ENCODE peak calls at places on chromosomes 3 and 15, in five cellular contexts. U, Y, R, D and T are unnamed samples.

GRCh38 chr3:183192650-183193300 is 30.2 kb upstream of the LAMP3 start:
- DNase-seq in D (no peak), R (no peak), Y (no peak), U (no peak), T (no peak)

GRCh38 chr3:4741404-4742307 is 237.6 kb upstream of the BHLHE40 start:
- DNase-seq in Y (no peak), U (peak), D (peak), R (peak), T (no peak)

GRCh38 chr3:195559723-195560409 is 16.7 kb upstream of the PPP1R2 start:
- DNase-seq in D (no peak), U (peak), Y (no peak), R (peak), T (no peak)

GRCh38 chr15:48862705-48863104 is 15.2 kb upstream of the EID1 start:
- DNase-seq in U (no peak), D (no peak), R (no peak), Y (no peak), T (no peak)

GRCh38 chr3:169348981-169349942 is 314.2 kb downstream of the MECOM start:
- DNase-seq in D (peak), U (no peak), R (no peak), Y (no peak), T (no peak)

GRCh38 chr3:159787794-159788205 is 200.8 kb upstream of the IL12A start:
- DNase-seq in D (no peak), U (peak), Y (no peak), R (no peak), T (no peak)

GRCh38 chr15:68725736-68726135 is 95.0 kb downstream of the ANP32A start:
- DNase-seq in Y (no peak), D (peak), R (peak), U (no peak), T (no peak)

GRCh38 chr3:124985358-124985757 is 50.8 kb upstream of the MUC13 start:
- DNase-seq in D (peak), Y (no peak), R (no peak), U (peak), T (no peak)

GRCh38 chr3:38468811-38469210 is 15.1 kb downstream of the ACVR2B start:
- DNase-seq in U (no peak), R (no peak), Y (no peak), D (no peak), T (no peak)

GRCh38 chr15:23629234-23629805 is 18.3 kb downstream of the MAGEL2 start:
- DNase-seq in U (no peak), R (no peak), Y (no peak), D (peak), T (no peak)

GRCh38 chr3:41138601-41139000 is 60.7 kb upstream of the CTNNB1 start:
- DNase-seq in D (no peak), R (no peak), Y (no peak), U (no peak), T (no peak)

GRCh38 chr3:52005571-52005986 is 9.9 kb upstream of the RPL29 start:
- DNase-seq in U (peak), R (peak), Y (no peak), D (peak), T (no peak)

GRCh38 chr3:128539376-128539775 is 46.4 kb upstream of the GATA2 start:
- DNase-seq in Y (no peak), R (no peak), U (no peak), D (no peak), T (no peak)

GRCh38 chr15:37877851-37878577 is 56.4 kb upstream of the TMCO5A start:
- DNase-seq in D (peak), Y (no peak), R (no peak), U (peak), T (no peak)

GRCh38 chr3:69463546-69463945 is 77.7 kb upstream of the FRMD4B start:
- DNase-seq in Y (no peak), U (no peak), D (no peak), R (no peak), T (no peak)

GRCh38 chr3:115019900-115020299 is 127.2 kb downstream of the ZBTB20 start:
- DNase-seq in R (no peak), D (no peak), U (no peak), Y (no peak), T (no peak)

GRCh38 chr3:107662586-107662985 is 139.8 kb downstream of the BBX start:
- DNase-seq in U (no peak), Y (no peak), R (no peak), D (no peak), T (no peak)

GRCh38 chr15:42727740-42728355 is 9.1 kb downstream of the CDAN1 start:
- DNase-seq in U (no peak), D (no peak), Y (no peak), R (no peak), T (no peak)

GRCh38 chr3:67781218-67781617 is 126.8 kb upstream of the SUCLG2 start:
- DNase-seq in R (no peak), U (no peak), Y (no peak), D (no peak), T (no peak)

GRCh38 chr3:28476194-28476593 is 127.6 kb upstream of the AZI2 start:
- DNase-seq in U (peak), D (peak), Y (no peak), R (no peak), T (no peak)

GRCh38 chr15:87604857-87605446 is 651.6 kb downstream of the NTRK3 start:
- DNase-seq in R (no peak), Y (no peak), U (peak), D (peak), T (peak)

GRCh38 chr15:71807691-71808091 is 2.7 kb upstream of the NR2E3 start:
- DNase-seq in R (no peak), U (peak), D (peak), Y (no peak), T (no peak)

GRCh38 chr3:16060945-16061344 is 113.5 kb upstream of the GALNT15 start:
- DNase-seq in Y (no peak), R (peak), D (peak), U (peak), T (no peak)

GRCh38 chr15:51227967-51228783 is 110.2 kb downstream of the CYP19A1 start:
- DNase-seq in R (no peak), Y (no peak), U (peak), D (peak), T (no peak)

GRCh38 chr3:129596194-129597086 is 10.0 kb downstream of the PLXND1 start:
- DNase-seq in R (peak), Y (no peak), U (peak), D (peak), T (no peak)

GRCh38 chr3:127408022-127408683 is 120.3 kb upstream of the PRR20G start:
- DNase-seq in Y (no peak), D (no peak), U (no peak), R (no peak), T (no peak)

GRCh38 chr3:42600958-42601675 is 631 bp downstream of the NKTR start:
- DNase-seq in R (peak), D (peak), U (peak), Y (peak), T (peak)

GRCh38 chr15:77533986-77534385 is 98.7 kb downstream of the LINGO1 start:
- DNase-seq in U (peak), D (no peak), R (no peak), Y (no peak), T (no peak)

GRCh38 chr15:65056868-65057548 is 10.8 kb downstream of the RASL12 start:
- DNase-seq in Y (no peak), D (no peak), R (no peak), U (peak), T (no peak)

GRCh38 chr3:156483961-156484787 is 70.7 kb downstream of the SSR3 start:
- DNase-seq in Y (peak), D (peak), U (peak), R (no peak), T (peak)

GRCh38 chr3:12229144-12229871 is 59.6 kb upstream of the PPARG start:
- DNase-seq in U (no peak), Y (no peak), R (no peak), D (no peak), T (no peak)

GRCh38 chr3:173253471-173253870 is 112.4 kb upstream of the SPATA16 start:
- DNase-seq in Y (no peak), D (no peak), U (no peak), R (no peak), T (no peak)

GRCh38 chr15:73771380-73772095 is 18.4 kb upstream of the INSYN1 start:
- DNase-seq in U (no peak), Y (no peak), R (no peak), D (no peak), T (no peak)

GRCh38 chr15:78097667-78098066 is 5.3 kb downstream of the SH2D7 start:
- DNase-seq in D (no peak), U (no peak), R (no peak), Y (no peak), T (no peak)

GRCh38 chr3:20574746-20575145 is 388.7 kb upstream of the SGO1 start:
- DNase-seq in R (no peak), U (peak), D (peak), Y (no peak), T (no peak)

GRCh38 chr15:92733934-92734521 is 78.5 kb upstream of the FAM174B start:
- DNase-seq in U (peak), D (peak), R (peak), Y (peak), T (peak)

GRCh38 chr15:88013111-88013510 is 243.4 kb downstream of the NTRK3 start:
- DNase-seq in Y (no peak), R (no peak), D (no peak), U (no peak), T (no peak)

GRCh38 chr15:41695750-41696436 is 35.7 kb downstream of the MGA start:
- DNase-seq in Y (peak), U (peak), D (peak), R (no peak), T (peak)